ENCODE peak calls at places on chromosomes 7 and 10, in eight cellular contexts. E is heart left ventricle, V is cardiac muscle cell, F is PC-3, T is right atrium auricular region, Q is PC-9, Z is Panc1, S is thyroid gland. M is an unnamed sample.
A peak's percentile ranks its signal among the peaks of the same experiment; 100 is the strongest.

GRCh38 chr7:155864991-155865690 is 52.9 kb upstream of the SHH start:
- DNase-seq in E (no peak), V (no peak), F (no peak), T (no peak), Q (no peak), Z (no peak), S (no peak), M (no peak)

GRCh38 chr10:110522365-110522988 is 24.8 kb downstream of the DUSP5 start:
- DNase-seq in E (no peak), V (peak; percentile 37), F (no peak), T (no peak), Q (no peak), Z (no peak), S (no peak), M (no peak)

GRCh38 chr10:1642600-1643160 is 94.6 kb downstream of the ADARB2 start:
- DNase-seq in E (no peak), V (no peak), F (no peak), T (peak; percentile 50), Q (no peak), Z (no peak), S (no peak), M (no peak)

GRCh38 chr7:7251742-7252141 is 69.4 kb downstream of the C1GALT1 start:
- DNase-seq in E (no peak), V (no peak), F (no peak), T (no peak), Q (no peak), Z (no peak), S (no peak), M (no peak)

GRCh38 chr7:36192050-36192824 is 39.2 kb downstream of the EEPD1 start:
- DNase-seq in E (peak; percentile 31), V (peak; percentile 52), F (no peak), T (no peak), Q (no peak), Z (no peak), S (no peak), M (no peak)

GRCh38 chr10:131936756-131937155 is 35.9 kb downstream of the PPP2R2D start:
- DNase-seq in E (no peak), V (no peak), F (no peak), T (no peak), Q (no peak), Z (no peak), S (no peak), M (no peak)

GRCh38 chr7:157138424-157139141 is at the start of gene UBE3C:
- DNase-seq in E (peak; percentile 92), V (peak; percentile 96), F (peak; percentile 88), T (peak; percentile 75), Q (peak; percentile 93), Z (peak; percentile 56), S (peak; percentile 86), M (peak; percentile 83)

GRCh38 chr10:20085115-20085514 is 268.9 kb downstream of the PLXDC2 start:
- DNase-seq in E (no peak), V (no peak), F (no peak), T (no peak), Q (no peak), Z (no peak), S (peak; percentile 31), M (no peak)

GRCh38 chr10:71697938-71698709 is 21.5 kb downstream of the C10orf105 start:
- DNase-seq in E (no peak), V (no peak), F (peak; percentile 6), T (no peak), Q (no peak), Z (no peak), S (no peak), M (no peak)

GRCh38 chr10:10660054-10660453 is 357.6 kb upstream of the CELF2 start:
- DNase-seq in E (no peak), V (no peak), F (no peak), T (no peak), Q (no peak), Z (no peak), S (no peak), M (no peak)

GRCh38 chr7:25119102-25119501 is 6.0 kb downstream of the CYCS start:
- DNase-seq in E (no peak), V (no peak), F (no peak), T (no peak), Q (no peak), Z (no peak), S (no peak), M (no peak)

GRCh38 chr10:77416327-77417135 is 221.1 kb downstream of the KCNMA1 start:
- DNase-seq in E (no peak), V (peak; percentile 82), F (peak; percentile 100), T (no peak), Q (peak; percentile 73), Z (peak; percentile 64), S (peak; percentile 27), M (no peak)

GRCh38 chr10:6678211-6678803 is 98.2 kb upstream of the PRKCQ start:
- DNase-seq in E (peak; percentile 49), V (peak; percentile 65), F (peak; percentile 31), T (no peak), Q (peak; percentile 35), Z (no peak), S (peak; percentile 63), M (peak; percentile 60)

GRCh38 chr10:113562693-113563092 is 9.8 kb downstream of the HABP2 start:
- DNase-seq in E (no peak), V (no peak), F (no peak), T (no peak), Q (no peak), Z (no peak), S (no peak), M (no peak)

GRCh38 chr10:16832351-16833080 is 15.3 kb upstream of the RSU1 start:
- DNase-seq in E (peak; percentile 27), V (peak; percentile 93), F (peak; percentile 57), T (no peak), Q (peak; percentile 59), Z (no peak), S (peak; percentile 9), M (no peak)

GRCh38 chr7:28999421-28999820 is 41.3 kb upstream of the TRIL start:
- DNase-seq in E (no peak), V (no peak), F (no peak), T (no peak), Q (no peak), Z (no peak), S (no peak), M (no peak)

GRCh38 chr10:32958992-32959703 is 1.1 kb upstream of the ITGB1 start:
- DNase-seq in E (no peak), V (no peak), F (peak; percentile 46), T (no peak), Q (no peak), Z (no peak), S (no peak), M (no peak)

GRCh38 chr10:83917519-83918506 is 221.5 kb upstream of the GHITM start:
- DNase-seq in E (no peak), V (peak; percentile 13), F (no peak), T (no peak), Q (no peak), Z (no peak), S (peak; percentile 23), M (no peak)

GRCh38 chr7:80147543-80148376 is 13.1 kb downstream of the GNAI1 start:
- DNase-seq in E (no peak), V (peak; percentile 94), F (no peak), T (no peak), Q (no peak), Z (no peak), S (no peak), M (no peak)

GRCh38 chr7:80146561-80146960 is 11.9 kb downstream of the GNAI1 start:
- DNase-seq in E (no peak), V (no peak), F (no peak), T (no peak), Q (no peak), Z (no peak), S (no peak), M (no peak)

GRCh38 chr7:80142853-80143580 is 8.4 kb downstream of the GNAI1 start:
- DNase-seq in E (no peak), V (no peak), F (no peak), T (no peak), Q (no peak), Z (no peak), S (no peak), M (no peak)

GRCh38 chr7:80150621-80151273 is 16.1 kb downstream of the GNAI1 start:
- DNase-seq in E (no peak), V (peak; percentile 69), F (no peak), T (no peak), Q (no peak), Z (no peak), S (no peak), M (peak; percentile 13)

DNA sequence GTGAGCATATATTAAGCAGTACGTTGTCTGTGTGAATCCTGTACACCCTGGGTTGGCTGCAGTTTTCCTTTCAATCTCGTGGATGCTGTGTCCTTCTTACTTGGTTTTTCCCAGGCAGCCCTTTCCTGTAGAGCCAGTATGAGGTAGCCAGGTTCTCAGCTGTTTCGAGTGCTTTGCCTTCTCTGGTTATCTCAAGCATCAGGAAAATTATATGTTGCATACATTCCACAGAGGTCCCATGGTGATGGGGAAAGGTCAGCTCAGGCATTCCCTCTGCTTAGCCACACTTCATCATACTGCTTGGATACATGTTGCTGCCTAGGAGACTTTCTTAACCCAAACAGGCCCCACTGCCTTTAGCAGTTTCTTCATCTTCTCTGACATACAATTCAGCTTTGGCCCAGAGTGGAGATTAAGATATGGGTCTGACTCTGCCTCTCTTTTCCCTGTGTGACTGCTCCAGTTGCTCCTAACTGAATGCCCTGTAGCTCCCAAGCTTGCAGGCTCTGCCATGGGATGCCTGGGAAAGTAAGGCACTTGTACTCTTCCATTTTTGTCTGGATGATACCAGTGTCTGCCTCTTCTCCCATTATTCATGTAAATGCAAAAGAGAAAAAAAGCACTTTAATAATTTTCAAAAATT is 11.3 kb downstream of the GNAI1 start:
- DNase-seq in E (no peak), V (peak; percentile 91), F (no peak), T (no peak), Q (peak; percentile 36), Z (no peak), S (no peak), M (no peak)
- H3K4me3 ChIP-seq in E (no peak overlapping the region), V (no peak overlapping the region), F (no peak overlapping the region), T (no peak overlapping the region), Q (no peak overlapping the region), Z (no peak overlapping the region), S (no peak overlapping the region), M (no peak overlapping the region)

GRCh38 chr7:151886783-151887182 is 9.9 kb upstream of the PRKAG2 start:
- DNase-seq in E (no peak), V (no peak), F (no peak), T (no peak), Q (no peak), Z (no peak), S (no peak), M (no peak)
- H3K27me3 ChIP-seq in E (peaks cover 8% of the 10 kb centered on the region), V (peaks cover 52% of the 10 kb centered on the region), F (peaks cover 51% of the 10 kb centered on the region), T (no peaks in the 10 kb centered on the region), Q (peaks cover 97% of the 10 kb centered on the region), Z (peaks cover 12% of the 10 kb centered on the region), S (no peaks in the 10 kb centered on the region), M (peaks cover 21% of the 10 kb centered on the region)

GRCh38 chr10:86366033-86366901 is at the start of gene GRID1:
- DNase-seq in E (peak; percentile 48), V (peak; percentile 15), F (no peak), T (no peak), Q (no peak), Z (no peak), S (peak; percentile 67), M (peak; percentile 48)
- H3K4me3 ChIP-seq in E (peak within 1 kb of the TSS; percentile 51), V (peak within 1 kb of the TSS; percentile 54), F (no peak within 1 kb of the TSS), T (peak within 1 kb of the TSS; percentile 57), Q (no peak within 1 kb of the TSS), Z (peak within 1 kb of the TSS; percentile 46), S (peak within 1 kb of the TSS; percentile 64), M (peak within 1 kb of the TSS; percentile 45)

DNA sequence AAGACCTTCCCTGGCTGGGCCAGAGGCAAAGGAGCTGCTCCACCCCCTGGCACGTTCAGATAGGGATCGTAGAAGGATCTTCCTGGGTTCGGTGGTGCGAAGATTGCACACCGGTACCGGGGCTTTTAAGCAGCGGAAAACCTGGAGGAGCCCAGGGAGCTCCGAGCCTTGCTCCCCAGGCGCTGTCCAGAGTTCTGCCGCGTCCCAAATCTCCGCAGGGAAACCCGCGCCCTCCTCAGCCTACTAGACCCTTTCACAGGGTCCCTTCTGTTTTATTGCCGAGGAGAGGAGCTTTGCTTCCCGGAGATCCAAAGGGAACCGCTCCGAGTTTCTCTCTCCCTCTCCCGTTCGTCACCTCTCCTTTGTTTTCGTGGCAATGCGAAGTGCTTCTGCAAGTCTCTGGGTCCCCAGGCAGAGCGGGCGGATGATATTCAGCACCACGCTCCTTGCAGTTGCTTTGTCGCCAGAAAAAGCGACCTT is 519 bp downstream of the TMEM196 start:
- DNase-seq in E (no peak), V (peak; percentile 54), F (peak; percentile 10), T (no peak), Q (no peak), Z (no peak), S (peak; percentile 28), M (peak; percentile 27)
- H3K27me3 ChIP-seq in E (peaks cover 38% of the 10 kb centered on the region), V (peaks cover 48% of the 10 kb centered on the region), F (no peaks in the 10 kb centered on the region), T (peaks cover 5% of the 10 kb centered on the region), Q (no peaks in the 10 kb centered on the region), Z (peaks cover 22% of the 10 kb centered on the region), S (no peaks in the 10 kb centered on the region), M (peaks cover 12% of the 10 kb centered on the region)

M was measured in HAP-1.